ENCODE peak calls at places on chromosomes 5 and 9, in seven cellular contexts. One of them, this sample, is unnamed.

GRCh38 chr5:100827481-100827889 is 75.6 kb downstream of the ST8SIA4 start:
- DNase-seq in activated T-cell treated with anti-CD3 and anti-CD28 coated beads for 1 hour: no peak
- DNase-seq in ecto neural progenitor cell: no peak
- DNase-seq in occipital lobe: no peak
- DNase-seq in substantia nigra: no peak
- DNase-seq in heart left ventricle: peak; percentile 12
- DNase-seq in cardiac septum: no peak
- DNase-seq in this sample: peak; percentile 10

GRCh38 chr9:21750021-21750735 is 52.3 kb upstream of the MTAP start:
- DNase-seq in activated T-cell treated with anti-CD3 and anti-CD28 coated beads for 1 hour: no peak
- DNase-seq in ecto neural progenitor cell: no peak
- DNase-seq in occipital lobe: no peak
- DNase-seq in substantia nigra: no peak
- DNase-seq in heart left ventricle: no peak
- DNase-seq in cardiac septum: no peak
- DNase-seq in this sample: no peak

GRCh38 chr9:32180597-32180996 is 203.8 kb upstream of the ACO1 start:
- DNase-seq in activated T-cell treated with anti-CD3 and anti-CD28 coated beads for 1 hour: no peak
- DNase-seq in ecto neural progenitor cell: no peak
- DNase-seq in occipital lobe: no peak
- DNase-seq in substantia nigra: no peak
- DNase-seq in heart left ventricle: no peak
- DNase-seq in cardiac septum: no peak
- DNase-seq in this sample: no peak

GRCh38 chr5:143418140-143418866 is 14.8 kb upstream of the NR3C1 start:
- DNase-seq in activated T-cell treated with anti-CD3 and anti-CD28 coated beads for 1 hour: no peak
- DNase-seq in ecto neural progenitor cell: no peak
- DNase-seq in occipital lobe: no peak
- DNase-seq in substantia nigra: no peak
- DNase-seq in heart left ventricle: no peak
- DNase-seq in cardiac septum: no peak
- DNase-seq in this sample: no peak

GRCh38 chr5:122170630-122171029 is 41.3 kb downstream of the ZNF474 start:
- DNase-seq in activated T-cell treated with anti-CD3 and anti-CD28 coated beads for 1 hour: no peak
- DNase-seq in ecto neural progenitor cell: no peak
- DNase-seq in occipital lobe: no peak
- DNase-seq in substantia nigra: no peak
- DNase-seq in heart left ventricle: no peak
- DNase-seq in cardiac septum: no peak
- DNase-seq in this sample: no peak

GRCh38 chr5:109922396-109922995 is 232.8 kb downstream of the MAN2A1 start:
- DNase-seq in activated T-cell treated with anti-CD3 and anti-CD28 coated beads for 1 hour: no peak
- DNase-seq in ecto neural progenitor cell: no peak
- DNase-seq in occipital lobe: no peak
- DNase-seq in substantia nigra: no peak
- DNase-seq in heart left ventricle: no peak
- DNase-seq in cardiac septum: no peak
- DNase-seq in this sample: no peak

GRCh38 chr9:37531699-37532098 is 44.5 kb downstream of the FBXO10 start:
- DNase-seq in activated T-cell treated with anti-CD3 and anti-CD28 coated beads for 1 hour: no peak
- DNase-seq in ecto neural progenitor cell: no peak
- DNase-seq in occipital lobe: no peak
- DNase-seq in substantia nigra: no peak
- DNase-seq in heart left ventricle: no peak
- DNase-seq in cardiac septum: no peak
- DNase-seq in this sample: no peak

GRCh38 chr5:175436403-175436802 is 7.6 kb downstream of the DRD1 start:
- DNase-seq in activated T-cell treated with anti-CD3 and anti-CD28 coated beads for 1 hour: no peak
- DNase-seq in ecto neural progenitor cell: no peak
- DNase-seq in occipital lobe: no peak
- DNase-seq in substantia nigra: no peak
- DNase-seq in heart left ventricle: no peak
- DNase-seq in cardiac septum: no peak
- DNase-seq in this sample: no peak

GRCh38 chr9:130528674-130529073 is 50.7 kb upstream of the FUBP3 start:
- DNase-seq in activated T-cell treated with anti-CD3 and anti-CD28 coated beads for 1 hour: no peak
- DNase-seq in ecto neural progenitor cell: no peak
- DNase-seq in occipital lobe: no peak
- DNase-seq in substantia nigra: no peak
- DNase-seq in heart left ventricle: no peak
- DNase-seq in cardiac septum: no peak
- DNase-seq in this sample: no peak

GRCh38 chr5:124253421-124253820 is 493.0 kb downstream of the ZNF608 start:
- DNase-seq in activated T-cell treated with anti-CD3 and anti-CD28 coated beads for 1 hour: no peak
- DNase-seq in ecto neural progenitor cell: no peak
- DNase-seq in occipital lobe: peak; percentile 56
- DNase-seq in substantia nigra: no peak
- DNase-seq in heart left ventricle: no peak
- DNase-seq in cardiac septum: no peak
- DNase-seq in this sample: no peak

GRCh38 chr5:127957183-127957582 is 126.4 kb upstream of the SLC12A2 start:
- DNase-seq in activated T-cell treated with anti-CD3 and anti-CD28 coated beads for 1 hour: no peak
- DNase-seq in ecto neural progenitor cell: no peak
- DNase-seq in occipital lobe: peak; percentile 21
- DNase-seq in substantia nigra: no peak
- DNase-seq in heart left ventricle: peak; percentile 47
- DNase-seq in cardiac septum: peak; percentile 76
- DNase-seq in this sample: peak; percentile 60

GRCh38 chr9:133767625-133768024 is 29.5 kb upstream of the SARDH start:
- DNase-seq in activated T-cell treated with anti-CD3 and anti-CD28 coated beads for 1 hour: no peak
- DNase-seq in ecto neural progenitor cell: peak; percentile 16
- DNase-seq in occipital lobe: no peak
- DNase-seq in substantia nigra: no peak
- DNase-seq in heart left ventricle: no peak
- DNase-seq in cardiac septum: peak; percentile 39
- DNase-seq in this sample: no peak

GRCh38 chr5:410911-411517 is 32.0 kb upstream of the EXOC3 start:
- DNase-seq in activated T-cell treated with anti-CD3 and anti-CD28 coated beads for 1 hour: no peak
- DNase-seq in ecto neural progenitor cell: no peak
- DNase-seq in occipital lobe: no peak
- DNase-seq in substantia nigra: no peak
- DNase-seq in heart left ventricle: no peak
- DNase-seq in cardiac septum: no peak
- DNase-seq in this sample: no peak

GRCh38 chr5:179435181-179435580 is 89.9 kb upstream of the ADAMTS2 start:
- DNase-seq in activated T-cell treated with anti-CD3 and anti-CD28 coated beads for 1 hour: no peak
- DNase-seq in ecto neural progenitor cell: no peak
- DNase-seq in occipital lobe: no peak
- DNase-seq in substantia nigra: no peak
- DNase-seq in heart left ventricle: no peak
- DNase-seq in cardiac septum: no peak
- DNase-seq in this sample: no peak

GRCh38 chr5:109553826-109554225 is 135.9 kb upstream of the MAN2A1 start:
- DNase-seq in activated T-cell treated with anti-CD3 and anti-CD28 coated beads for 1 hour: no peak
- DNase-seq in ecto neural progenitor cell: no peak
- DNase-seq in occipital lobe: no peak
- DNase-seq in substantia nigra: no peak
- DNase-seq in heart left ventricle: no peak
- DNase-seq in cardiac septum: no peak
- DNase-seq in this sample: no peak

GRCh38 chr9:120558454-120558853 is 21.5 kb downstream of the CDK5RAP2 start:
- DNase-seq in activated T-cell treated with anti-CD3 and anti-CD28 coated beads for 1 hour: no peak
- DNase-seq in ecto neural progenitor cell: no peak
- DNase-seq in occipital lobe: no peak
- DNase-seq in substantia nigra: no peak
- DNase-seq in heart left ventricle: no peak
- DNase-seq in cardiac septum: no peak
- DNase-seq in this sample: no peak

GRCh38 chr9:133855802-133856592 is 117.8 kb upstream of the SARDH start:
- DNase-seq in activated T-cell treated with anti-CD3 and anti-CD28 coated beads for 1 hour: no peak
- DNase-seq in ecto neural progenitor cell: no peak
- DNase-seq in occipital lobe: no peak
- DNase-seq in substantia nigra: no peak
- DNase-seq in heart left ventricle: peak; percentile 44
- DNase-seq in cardiac septum: no peak
- DNase-seq in this sample: peak; percentile 94

GRCh38 chr9:134436356-134436717 is 110.1 kb downstream of the RXRA start:
- DNase-seq in activated T-cell treated with anti-CD3 and anti-CD28 coated beads for 1 hour: no peak
- DNase-seq in ecto neural progenitor cell: no peak
- DNase-seq in occipital lobe: no peak
- DNase-seq in substantia nigra: no peak
- DNase-seq in heart left ventricle: no peak
- DNase-seq in cardiac septum: no peak
- DNase-seq in this sample: no peak

GRCh38 chr9:78064075-78064474 is 32.5 kb upstream of the GNAQ start:
- DNase-seq in activated T-cell treated with anti-CD3 and anti-CD28 coated beads for 1 hour: no peak
- DNase-seq in ecto neural progenitor cell: no peak
- DNase-seq in occipital lobe: no peak
- DNase-seq in substantia nigra: no peak
- DNase-seq in heart left ventricle: no peak
- DNase-seq in cardiac septum: no peak
- DNase-seq in this sample: no peak

GRCh38 chr5:1485320-1486118 is 38.2 kb downstream of the LPCAT1 start:
- DNase-seq in activated T-cell treated with anti-CD3 and anti-CD28 coated beads for 1 hour: no peak
- DNase-seq in ecto neural progenitor cell: no peak
- DNase-seq in occipital lobe: peak; percentile 29
- DNase-seq in substantia nigra: no peak
- DNase-seq in heart left ventricle: no peak
- DNase-seq in cardiac septum: no peak
- DNase-seq in this sample: no peak

GRCh38 chr9:16744386-16744785 is 126.1 kb downstream of the BNC2 start:
- DNase-seq in activated T-cell treated with anti-CD3 and anti-CD28 coated beads for 1 hour: no peak
- DNase-seq in ecto neural progenitor cell: no peak
- DNase-seq in occipital lobe: no peak
- DNase-seq in substantia nigra: no peak
- DNase-seq in heart left ventricle: no peak
- DNase-seq in cardiac septum: no peak
- DNase-seq in this sample: no peak

GRCh38 chr5:168072665-168073064 is 218.8 kb upstream of the WWC1 start:
- DNase-seq in activated T-cell treated with anti-CD3 and anti-CD28 coated beads for 1 hour: no peak
- DNase-seq in ecto neural progenitor cell: no peak
- DNase-seq in occipital lobe: no peak
- DNase-seq in substantia nigra: no peak
- DNase-seq in heart left ventricle: no peak
- DNase-seq in cardiac septum: no peak
- DNase-seq in this sample: no peak

GRCh38 chr5:1913578-1913977 is 30.9 kb upstream of the IRX4 start:
- DNase-seq in activated T-cell treated with anti-CD3 and anti-CD28 coated beads for 1 hour: no peak
- DNase-seq in ecto neural progenitor cell: no peak
- DNase-seq in occipital lobe: no peak
- DNase-seq in substantia nigra: no peak
- DNase-seq in heart left ventricle: no peak
- DNase-seq in cardiac septum: peak; percentile 39
- DNase-seq in this sample: no peak

GRCh38 chr9:13615660-13616615 is 336.4 kb upstream of the MPDZ start:
- DNase-seq in activated T-cell treated with anti-CD3 and anti-CD28 coated beads for 1 hour: no peak
- DNase-seq in ecto neural progenitor cell: no peak
- DNase-seq in occipital lobe: no peak
- DNase-seq in substantia nigra: no peak
- DNase-seq in heart left ventricle: no peak
- DNase-seq in cardiac septum: no peak
- DNase-seq in this sample: no peak